ENCODE peak calls at places on chromosomes 12 and 14, in six cellular contexts. One of them, this sample, is unnamed.

GRCh38 chr12:57577981-57578758 is 12.8 kb upstream of the PIP4K2C start:
- DNase-seq in body of pancreas: no peak
- DNase-seq in aorta: no peak
- DNase-seq in GM12865: no peak
- DNase-seq in heart left ventricle: no peak
- DNase-seq in astrocyte of the spinal cord: no peak
- DNase-seq in this sample: no peak

GRCh38 chr14:81200041-81200440 is 20.7 kb downstream of the GTF2A1 start:
- DNase-seq in heart left ventricle: no peak
- DNase-seq in GM12865: no peak
- DNase-seq in body of pancreas: no peak
- DNase-seq in aorta: no peak
- DNase-seq in astrocyte of the spinal cord: no peak
- DNase-seq in this sample: no peak

GRCh38 chr12:44709166-44709565 is 166.9 kb downstream of the NELL2 start:
- DNase-seq in body of pancreas: no peak
- DNase-seq in heart left ventricle: no peak
- DNase-seq in aorta: peak
- DNase-seq in astrocyte of the spinal cord: no peak
- DNase-seq in GM12865: no peak
- DNase-seq in this sample: no peak

GRCh38 chr14:97177016-97177415 is 379.8 kb downstream of the VRK1 start:
- DNase-seq in heart left ventricle: no peak
- DNase-seq in GM12865: peak
- DNase-seq in body of pancreas: no peak
- DNase-seq in astrocyte of the spinal cord: no peak
- DNase-seq in aorta: no peak
- DNase-seq in this sample: no peak

GRCh38 chr14:75204106-75204505 is 27.7 kb upstream of the TMED10 start:
- DNase-seq in heart left ventricle: no peak
- DNase-seq in aorta: no peak
- DNase-seq in astrocyte of the spinal cord: peak
- DNase-seq in body of pancreas: no peak
- DNase-seq in GM12865: no peak
- DNase-seq in this sample: no peak

GRCh38 chr12:42343721-42344120 is 17.8 kb downstream of the PPHLN1 start:
- DNase-seq in body of pancreas: no peak
- DNase-seq in aorta: no peak
- DNase-seq in heart left ventricle: no peak
- DNase-seq in astrocyte of the spinal cord: no peak
- DNase-seq in GM12865: no peak
- DNase-seq in this sample: no peak

GRCh38 chr12:122825773-122826724 is 9.2 kb upstream of the HIP1R start:
- DNase-seq in GM12865: no peak
- DNase-seq in heart left ventricle: no peak
- DNase-seq in body of pancreas: peak
- DNase-seq in astrocyte of the spinal cord: peak
- DNase-seq in aorta: peak
- DNase-seq in this sample: no peak

GRCh38 chr12:6462234-6462995 is 8.1 kb downstream of the VAMP1 start:
- DNase-seq in aorta: peak
- DNase-seq in heart left ventricle: no peak
- DNase-seq in body of pancreas: no peak
- DNase-seq in GM12865: no peak
- DNase-seq in astrocyte of the spinal cord: no peak
- DNase-seq in this sample: no peak

GRCh38 chr14:103074699-103075341 is 9.2 kb upstream of the LBHD2 start:
- DNase-seq in aorta: peak
- DNase-seq in astrocyte of the spinal cord: no peak
- DNase-seq in GM12865: peak
- DNase-seq in body of pancreas: peak
- DNase-seq in heart left ventricle: peak
- DNase-seq in this sample: no peak

GRCh38 chr14:68141531-68142088 is 322.0 kb downstream of the RAD51B start:
- DNase-seq in body of pancreas: no peak
- DNase-seq in GM12865: no peak
- DNase-seq in heart left ventricle: no peak
- DNase-seq in aorta: no peak
- DNase-seq in astrocyte of the spinal cord: peak
- DNase-seq in this sample: no peak

GRCh38 chr12:91155990-91156389 is 26.6 kb downstream of the DCN start:
- DNase-seq in astrocyte of the spinal cord: no peak
- DNase-seq in body of pancreas: no peak
- DNase-seq in GM12865: no peak
- DNase-seq in heart left ventricle: no peak
- DNase-seq in aorta: no peak
- DNase-seq in this sample: no peak

GRCh38 chr14:95519699-95520098 is 3.2 kb upstream of the SYNE3 start:
- DNase-seq in body of pancreas: peak
- DNase-seq in astrocyte of the spinal cord: peak
- DNase-seq in GM12865: peak
- DNase-seq in heart left ventricle: peak
- DNase-seq in aorta: peak
- DNase-seq in this sample: no peak

GRCh38 chr12:131100031-131100674 is 146.4 kb downstream of the ADGRD1 start:
- DNase-seq in GM12865: no peak
- DNase-seq in aorta: no peak
- DNase-seq in heart left ventricle: no peak
- DNase-seq in body of pancreas: no peak
- DNase-seq in astrocyte of the spinal cord: no peak
- DNase-seq in this sample: no peak

GRCh38 chr12:65602579-65603295 is 221.5 kb upstream of the HMGA2 start:
- DNase-seq in aorta: peak
- DNase-seq in GM12865: peak
- DNase-seq in astrocyte of the spinal cord: peak
- DNase-seq in heart left ventricle: peak
- DNase-seq in body of pancreas: peak
- DNase-seq in this sample: peak

GRCh38 chr14:93031505-93032300 is 84.0 kb downstream of the ITPK1 start:
- DNase-seq in heart left ventricle: no peak
- DNase-seq in aorta: no peak
- DNase-seq in body of pancreas: no peak
- DNase-seq in GM12865: no peak
- DNase-seq in astrocyte of the spinal cord: no peak
- DNase-seq in this sample: no peak

GRCh38 chr12:51832708-51833107 is 15.8 kb downstream of the FIGNL2 start:
- DNase-seq in astrocyte of the spinal cord: no peak
- DNase-seq in aorta: no peak
- DNase-seq in heart left ventricle: no peak
- DNase-seq in GM12865: peak
- DNase-seq in body of pancreas: no peak
- DNase-seq in this sample: no peak

GRCh38 chr12:75260316-75260715 is 50.7 kb upstream of the KCNC2 start:
- DNase-seq in GM12865: no peak
- DNase-seq in heart left ventricle: no peak
- DNase-seq in body of pancreas: no peak
- DNase-seq in aorta: no peak
- DNase-seq in astrocyte of the spinal cord: peak
- DNase-seq in this sample: no peak

GRCh38 chr12:93273834-93274705 is 103.7 kb upstream of the NUDT4 start:
- DNase-seq in astrocyte of the spinal cord: no peak
- DNase-seq in GM12865: no peak
- DNase-seq in heart left ventricle: no peak
- DNase-seq in aorta: no peak
- DNase-seq in body of pancreas: no peak
- DNase-seq in this sample: no peak

GRCh38 chr14:90831821-90832220 is 15.6 kb upstream of the TTC7B start:
- DNase-seq in GM12865: no peak
- DNase-seq in aorta: peak
- DNase-seq in astrocyte of the spinal cord: no peak
- DNase-seq in heart left ventricle: no peak
- DNase-seq in body of pancreas: no peak
- DNase-seq in this sample: no peak

GRCh38 chr12:63897931-63898330 is 53.4 kb downstream of the SRGAP1 start:
- DNase-seq in body of pancreas: peak
- DNase-seq in astrocyte of the spinal cord: peak
- DNase-seq in aorta: no peak
- DNase-seq in heart left ventricle: no peak
- DNase-seq in GM12865: peak
- DNase-seq in this sample: no peak

DNA sequence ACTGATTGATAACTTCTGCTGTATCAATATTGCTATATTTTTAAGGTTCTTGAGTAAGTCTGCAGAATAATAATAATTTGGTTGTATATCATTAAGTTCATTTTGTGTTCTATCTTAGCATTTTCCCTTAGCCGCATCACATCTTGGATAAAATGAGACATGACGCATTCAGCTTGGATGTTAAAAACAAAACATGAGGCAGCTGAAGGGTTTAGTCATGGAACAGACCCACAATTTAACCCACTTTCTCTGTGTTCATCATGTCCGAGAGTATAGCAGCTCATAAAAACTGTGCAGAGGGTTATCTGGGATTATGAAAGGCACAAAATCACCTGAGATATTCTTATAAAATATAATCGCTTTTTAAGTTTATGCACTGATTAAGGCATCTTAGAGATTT is 219.2 kb downstream of the TRHDE start:
- DNase-seq in GM12865: no peak
- DNase-seq in body of pancreas: no peak
- DNase-seq in aorta: no peak
- DNase-seq in astrocyte of the spinal cord: no peak
- DNase-seq in heart left ventricle: no peak
- DNase-seq in this sample: no peak
- H3K4me3 ChIP-seq in GM12865: no peak
- H3K4me3 ChIP-seq in body of pancreas: no peak
- H3K4me3 ChIP-seq in aorta: no peak
- H3K4me3 ChIP-seq in astrocyte of the spinal cord: no peak
- H3K4me3 ChIP-seq in heart left ventricle: no peak
- H3K4me3 ChIP-seq in this sample: no peak

GRCh38 chr12:48451372-48451771 is 21.0 kb upstream of the ANP32D start:
- DNase-seq in body of pancreas: no peak
- DNase-seq in astrocyte of the spinal cord: no peak
- DNase-seq in aorta: no peak
- DNase-seq in GM12865: no peak
- DNase-seq in heart left ventricle: no peak
- DNase-seq in this sample: no peak

GRCh38 chr12:48455116-48455515 is 17.2 kb upstream of the ANP32D start:
- DNase-seq in heart left ventricle: no peak
- DNase-seq in astrocyte of the spinal cord: no peak
- DNase-seq in body of pancreas: no peak
- DNase-seq in GM12865: no peak
- DNase-seq in aorta: no peak
- DNase-seq in this sample: no peak

GRCh38 chr12:48459259-48459658 is 13.1 kb upstream of the ANP32D start:
- DNase-seq in GM12865: no peak
- DNase-seq in body of pancreas: no peak
- DNase-seq in heart left ventricle: no peak
- DNase-seq in astrocyte of the spinal cord: no peak
- DNase-seq in aorta: no peak
- DNase-seq in this sample: no peak

DNA sequence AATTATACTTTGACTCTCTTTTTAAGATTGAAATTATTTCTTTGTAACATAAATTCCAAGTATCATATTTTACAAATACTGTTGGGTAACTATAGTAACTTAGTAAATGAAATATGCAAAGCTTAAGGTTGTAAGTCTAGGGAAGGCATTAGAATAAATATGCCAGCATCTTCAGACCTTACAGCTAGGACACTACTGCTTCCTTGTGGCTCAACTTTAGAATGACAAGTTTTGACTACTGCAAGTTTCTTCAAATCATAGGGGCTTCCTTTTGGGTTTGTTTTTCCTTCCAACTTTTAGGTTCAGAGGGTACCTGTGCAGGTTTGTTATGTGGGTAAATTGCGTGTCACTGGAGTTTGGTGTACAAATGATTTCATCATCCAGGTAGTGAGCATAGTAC is 17.7 kb upstream of the ANP32D start:
- DNase-seq in heart left ventricle: no peak
- DNase-seq in astrocyte of the spinal cord: peak
- DNase-seq in body of pancreas: no peak
- DNase-seq in aorta: no peak
- DNase-seq in GM12865: peak
- DNase-seq in this sample: no peak
- H3K4me3 ChIP-seq in heart left ventricle: no peak
- H3K4me3 ChIP-seq in astrocyte of the spinal cord: no peak
- H3K4me3 ChIP-seq in body of pancreas: no peak
- H3K4me3 ChIP-seq in aorta: no peak
- H3K4me3 ChIP-seq in GM12865: no peak
- H3K4me3 ChIP-seq in this sample: no peak

GRCh38 chr12:106138279-106138645 is 492 bp downstream of the NUAK1 start:
- DNase-seq in heart left ventricle: peak
- DNase-seq in astrocyte of the spinal cord: no peak
- DNase-seq in GM12865: no peak
- DNase-seq in body of pancreas: peak
- DNase-seq in aorta: no peak
- DNase-seq in this sample: no peak

GRCh38 chr12:106140223-106140986 is 1.7 kb upstream of the NUAK1 start:
- DNase-seq in heart left ventricle: peak
- DNase-seq in body of pancreas: peak
- DNase-seq in aorta: no peak
- DNase-seq in GM12865: no peak
- DNase-seq in astrocyte of the spinal cord: no peak
- DNase-seq in this sample: no peak

GRCh38 chr12:106141003-106141402 is 2.2 kb upstream of the NUAK1 start:
- DNase-seq in aorta: no peak
- DNase-seq in body of pancreas: no peak
- DNase-seq in astrocyte of the spinal cord: no peak
- DNase-seq in heart left ventricle: no peak
- DNase-seq in GM12865: no peak
- DNase-seq in this sample: no peak

GRCh38 chr12:106138646-106139421 is at the start of gene NUAK1:
- DNase-seq in GM12865: no peak
- DNase-seq in astrocyte of the spinal cord: peak
- DNase-seq in aorta: peak
- DNase-seq in heart left ventricle: peak
- DNase-seq in body of pancreas: peak
- DNase-seq in this sample: peak

DNA sequence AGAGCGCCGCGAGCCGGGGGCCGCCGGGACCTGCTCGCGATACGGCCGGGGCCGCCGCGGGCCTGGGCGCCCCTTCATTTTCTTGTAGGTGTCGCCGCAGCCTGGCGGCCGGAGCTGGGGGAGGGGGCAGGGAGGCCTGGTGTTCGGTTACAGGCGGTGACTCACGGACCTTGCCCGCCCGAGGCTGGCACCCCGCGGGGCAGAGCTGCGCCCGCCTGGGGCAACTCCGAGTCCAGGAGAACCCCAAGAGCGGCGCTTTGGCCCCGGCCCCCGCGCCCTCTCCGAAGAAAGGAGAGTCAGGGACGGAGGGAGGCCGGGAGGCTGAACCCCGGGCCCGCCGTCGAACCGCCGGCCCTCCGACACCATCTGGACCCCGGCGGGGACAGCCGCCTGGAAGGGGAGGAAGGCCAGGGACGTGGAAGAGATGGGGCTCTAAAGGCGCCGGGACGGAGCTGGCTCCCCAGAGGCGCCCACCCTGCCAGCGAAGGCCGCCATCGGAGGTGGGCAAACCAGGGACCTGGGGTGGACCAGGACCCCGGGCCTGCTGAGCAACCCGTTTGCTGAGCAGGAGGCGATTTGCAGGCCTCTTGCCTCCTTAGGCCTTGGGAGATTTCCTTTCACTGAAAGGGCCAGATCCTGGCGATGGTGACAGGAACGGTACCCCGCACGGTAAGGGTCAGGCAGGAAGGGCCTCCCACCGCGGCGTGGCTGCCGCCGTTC is 828 bp upstream of the NUAK1 start:
- DNase-seq in GM12865: peak
- DNase-seq in aorta: peak
- DNase-seq in heart left ventricle: peak
- DNase-seq in astrocyte of the spinal cord: peak
- DNase-seq in body of pancreas: peak
- DNase-seq in this sample: peak
- H3K4me3 ChIP-seq in GM12865: no peak
- H3K4me3 ChIP-seq in aorta: peak
- H3K4me3 ChIP-seq in heart left ventricle: peak
- H3K4me3 ChIP-seq in astrocyte of the spinal cord: peak
- H3K4me3 ChIP-seq in body of pancreas: peak
- H3K4me3 ChIP-seq in this sample: peak

GRCh38 chr12:121128908-121129704 is 3.6 kb upstream of the P2RX7 start:
- DNase-seq in heart left ventricle: peak
- DNase-seq in astrocyte of the spinal cord: peak
- DNase-seq in aorta: peak
- DNase-seq in GM12865: peak
- DNase-seq in body of pancreas: peak
- DNase-seq in this sample: peak
- H3K4me3 ChIP-seq in heart left ventricle: peak
- H3K4me3 ChIP-seq in astrocyte of the spinal cord: no peak
- H3K4me3 ChIP-seq in aorta: no peak
- H3K4me3 ChIP-seq in GM12865: peak
- H3K4me3 ChIP-seq in body of pancreas: no peak
- H3K4me3 ChIP-seq in this sample: no peak